ENCODE peak calls at places on chromosomes 7 and 10, in four cellular contexts. O, K, U and S are unnamed samples.
A peak's percentile ranks its signal among the peaks of the same experiment; 100 is the strongest.

GRCh38 chr10:57716884-57717283 is 550.8 kb downstream of the IPMK start:
- DNase-seq in O (peak; percentile 50), K (no peak), U (peak; percentile 39), S (no peak)

GRCh38 chr7:55593172-55593514 is 20.8 kb upstream of the VOPP1 start:
- DNase-seq in O (no peak), K (no peak), U (no peak), S (no peak)

GRCh38 chr10:15462253-15462885 is 91.3 kb upstream of the FAM171A1 start:
- DNase-seq in O (peak; percentile 65), K (no peak), U (no peak), S (no peak)

GRCh38 chr7:80807166-80807900 is 111.5 kb downstream of the SEMA3C start:
- DNase-seq in O (peak; percentile 56), K (no peak), U (no peak), S (no peak)

GRCh38 chr10:73601486-73601921 is 10.4 kb upstream of the USP54 start:
- DNase-seq in O (no peak), K (no peak), U (no peak), S (no peak)

GRCh38 chr10:7857259-7857658 is 39.0 kb downstream of the TAF3 start:
- DNase-seq in O (no peak), K (no peak), U (no peak), S (no peak)

GRCh38 chr10:35912615-35913170 is 270.6 kb upstream of the FZD8 start:
- DNase-seq in O (peak; percentile 73), K (no peak), U (peak; percentile 60), S (no peak)

GRCh38 chr7:98254516-98254915 is 2.5 kb upstream of the TECPR1 start:
- DNase-seq in O (no peak), K (no peak), U (no peak), S (no peak)

GRCh38 chr10:87608756-87609155 is 50.9 kb upstream of the PAPSS2 start:
- DNase-seq in O (no peak), K (no peak), U (no peak), S (no peak)

GRCh38 chr7:2049111-2049781 is 183.5 kb downstream of the MAD1L1 start:
- DNase-seq in O (no peak), K (no peak), U (no peak), S (no peak)

GRCh38 chr7:14892961-14893360 is 9.6 kb downstream of the DGKB start:
- DNase-seq in O (peak; percentile 31), K (no peak), U (no peak), S (no peak)

GRCh38 chr10:69359089-69360025 is 57.4 kb downstream of the TACR2 start:
- DNase-seq in O (no peak), K (no peak), U (peak; percentile 68), S (peak; percentile 86)

GRCh38 chr10:124224331-124225028 is 131.1 kb upstream of the CHST15 start:
- DNase-seq in O (peak; percentile 23), K (no peak), U (no peak), S (no peak)